ENCODE peak calls at places on chromosomes 7 and 10, in four cellular contexts. L is HEK293T, M is HepG2, S is K562. B is an unnamed sample.

GRCh38 chr10:50512743-50513416 is 110.9 kb downstream of the SGMS1 start:
- DNase-seq in L (no peak), M (no peak), S (no peak), B (no peak)

GRCh38 chr7:148994576-148994975 is 33.7 kb downstream of the PDIA4 start:
- DNase-seq in S (no peak), M (no peak), L (no peak), B (no peak)

GRCh38 chr7:125059861-125060456 is 130.3 kb upstream of the POT1 start:
- DNase-seq in S (no peak), L (no peak), M (no peak), B (no peak)

GRCh38 chr10:128070161-128070560 is 56.1 kb downstream of the MKI67 start:
- DNase-seq in M (no peak), L (no peak), S (no peak), B (no peak)

GRCh38 chr7:63071396-63071795 is 927.3 kb upstream of the ZNF722 start:
- DNase-seq in L (no peak), M (no peak), S (no peak), B (no peak)

GRCh38 chr10:97320480-97321031 is 1.5 kb downstream of the FRAT1 start:
- DNase-seq in L (no peak), M (no peak), S (no peak), B (peak)

GRCh38 chr7:91959023-91959422 is 18.4 kb downstream of the AKAP9 start:
- DNase-seq in L (no peak), M (no peak), S (no peak), B (no peak)

GRCh38 chr7:87982163-87982562 is 48.1 kb downstream of the ADAM22 start:
- DNase-seq in M (no peak), L (no peak), S (no peak), B (no peak)

GRCh38 chr7:18570890-18571478 is 75.4 kb downstream of the HDAC9 start:
- DNase-seq in M (peak), S (no peak), L (no peak), B (no peak)

GRCh38 chr10:124725171-124725631 is 19.0 kb downstream of the FAM53B start:
- DNase-seq in S (no peak), L (no peak), M (no peak), B (no peak)

GRCh38 chr10:70596860-70597809 is 5.4 kb downstream of the PRF1 start:
- DNase-seq in S (peak), M (peak), L (no peak), B (no peak)

GRCh38 chr10:110410329-110411046 is 87.2 kb upstream of the DUSP5 start:
- DNase-seq in S (peak), M (peak), L (no peak), B (no peak)

GRCh38 chr10:124482401-124482800 is 20.8 kb downstream of the LHPP start:
- DNase-seq in M (no peak), S (no peak), L (no peak), B (no peak)

GRCh38 chr10:52351911-52352310 is 37.8 kb downstream of the DKK1 start:
- DNase-seq in M (no peak), S (no peak), L (no peak), B (no peak)

GRCh38 chr7:128162666-128163065 is 78.4 kb upstream of the LEP start:
- DNase-seq in S (no peak), M (no peak), L (no peak), B (no peak)

GRCh38 chr7:149455175-149455950 is 5.5 kb downstream of the ZNF777 start:
- DNase-seq in L (no peak), S (no peak), M (no peak), B (no peak)

GRCh38 chr10:99364125-99364524 is 35.0 kb downstream of the CNNM1 start:
- DNase-seq in M (no peak), L (no peak), S (no peak), B (no peak)

GRCh38 chr10:72248477-72249151 is 25.1 kb upstream of the DDIT4 start:
- DNase-seq in M (peak), S (no peak), L (peak), B (peak)

GRCh38 chr7:102912742-102913141 is at the start of gene LRRC17:
- DNase-seq in L (peak), S (no peak), M (no peak), B (no peak)

GRCh38 chr7:102913846-102914245 is 1.0 kb downstream of the LRRC17 start:
- DNase-seq in L (no peak), S (no peak), M (no peak), B (no peak)

GRCh38 chr7:102916426-102916825 is 3.6 kb downstream of the LRRC17 start:
- DNase-seq in L (no peak), M (no peak), S (no peak), B (no peak)

GRCh38 chr7:102916881-102917280 is 4.1 kb downstream of the LRRC17 start:
- DNase-seq in S (no peak), L (no peak), M (no peak), B (no peak)

GRCh38 chr7:102914585-102914984 is 1.8 kb downstream of the LRRC17 start:
- DNase-seq in L (peak), S (no peak), M (no peak), B (peak)
- TF ChIP-seq ELF4 in L (no peak), S (no peak), M (no peak), B (no peak)

GRCh38 chr7:74494076-74494548 is 40.4 kb downstream of the GTF2IRD1 start:
- DNase-seq in L (no peak), M (peak), S (no peak), B (no peak)

GRCh38 chr7:74490546-74490945 is 36.8 kb downstream of the GTF2IRD1 start:
- DNase-seq in M (no peak), S (no peak), L (no peak), B (no peak)

GRCh38 chr7:74488518-74488917 is 34.8 kb downstream of the GTF2IRD1 start:
- DNase-seq in L (no peak), M (no peak), S (no peak), B (no peak)

GRCh38 chr7:74493295-74493694 is 39.6 kb downstream of the GTF2IRD1 start:
- DNase-seq in L (no peak), S (no peak), M (no peak), B (no peak)

DNA sequence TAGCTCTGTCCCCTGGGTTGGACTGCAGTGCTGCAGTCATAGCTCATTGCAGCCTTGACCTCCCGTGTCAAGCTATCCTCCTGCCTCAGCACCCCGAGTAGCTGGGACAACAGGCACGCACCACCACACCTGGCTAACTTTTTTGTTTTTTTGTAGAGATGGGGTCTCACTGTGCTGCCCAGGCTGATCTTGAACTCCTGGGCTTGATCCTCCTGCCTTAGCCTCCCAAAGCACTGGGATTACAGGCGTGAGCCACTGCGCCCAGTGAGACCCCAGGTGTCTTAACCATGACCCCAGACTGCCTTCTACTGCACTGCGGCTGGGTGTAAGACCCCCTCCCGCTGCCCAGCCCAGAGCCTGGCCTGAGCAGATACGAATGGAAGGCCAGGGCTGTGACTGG is 36.3 kb downstream of the GTF2IRD1 start:
- DNase-seq in M (no peak), L (no peak), S (no peak), B (no peak)
- TF ChIP-seq ELF4 in M (no peak), L (no peak), S (no peak), B (no peak)

GRCh38 chr7:27164381-27165088 is 802 bp downstream of the HOXA9 start:
- DNase-seq in M (no peak), L (no peak), S (no peak), B (peak)
- TF ChIP-seq ELF4 in M (no peak), L (no peak), S (no peak), B (no peak)

DNA sequence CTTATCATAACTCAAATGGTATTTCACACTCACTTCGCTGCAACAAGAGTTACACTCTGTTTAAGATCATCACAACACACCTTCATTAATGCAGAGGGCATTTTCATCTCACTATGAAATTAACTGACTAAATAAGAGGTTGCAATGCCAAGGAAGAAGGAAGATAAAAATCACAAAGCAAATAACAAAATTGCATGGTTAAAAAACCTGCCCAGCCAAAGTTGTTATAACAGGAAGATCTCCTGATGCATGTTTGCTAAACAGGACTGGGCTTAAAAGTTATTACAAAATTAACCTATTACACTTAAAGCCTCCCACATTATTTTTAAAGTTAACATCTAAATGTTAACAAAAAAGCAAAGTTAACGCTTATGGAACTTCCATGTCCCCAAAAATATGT is 11.8 kb downstream of the FAM13C start:
- DNase-seq in M (no peak), S (no peak), L (no peak), B (no peak)
- TF ChIP-seq ELF4 in M (no peak), S (no peak), L (no peak), B (no peak)

GRCh38 chr7:111734955-111735660 is 172.8 kb upstream of the IMMP2L start:
- DNase-seq in L (no peak), S (no peak), M (no peak), B (no peak)
- TF ChIP-seq ELF4 in L (no peak), S (no peak), M (no peak), B (no peak)

GRCh38 chr7:121041516-121042148 is 53.1 kb downstream of the CPED1 start:
- DNase-seq in M (no peak), L (no peak), S (peak), B (no peak)
- TF ChIP-seq ELF4 in M (no peak), L (no peak), S (no peak), B (no peak)